ENCODE peak calls at places on chromosomes 13 and 19, in four cellular contexts. O, I, T and Y are unnamed samples.

GRCh38 chr19:5827891-5828660 is 11.4 kb downstream of the FUT6 start:
- DNase-seq in I (peak), O (peak), T (peak), Y (peak)

GRCh38 chr13:53064721-53065120 is 36.1 kb downstream of the OLFM4 start:
- DNase-seq in O (no peak), T (no peak), I (no peak), Y (peak)

GRCh38 chr13:28012896-28013295 is 24.4 kb upstream of the URAD start:
- DNase-seq in T (no peak), I (no peak), O (no peak), Y (no peak)

GRCh38 chr13:39876258-39876657 is 220.8 kb downstream of the COG6 start:
- DNase-seq in I (no peak), O (no peak), T (peak), Y (peak)

GRCh38 chr19:35901854-35902661 is at the start of gene HCST:
- DNase-seq in I (no peak), O (no peak), T (peak), Y (peak)

GRCh38 chr19:47315125-47315821 is 5.6 kb downstream of the C5AR1 start:
- DNase-seq in T (peak), I (no peak), O (no peak), Y (no peak)

GRCh38 chr13:41746259-41746658 is 214.7 kb downstream of the VWA8 start:
- DNase-seq in I (no peak), T (peak), O (no peak), Y (no peak)

GRCh38 chr13:48194392-48194754 is 38.6 kb upstream of the ITM2B start:
- DNase-seq in I (no peak), O (no peak), T (no peak), Y (no peak)

GRCh38 chr13:91123456-91124127 is 223.9 kb upstream of the MIR17HG start:
- DNase-seq in I (no peak), O (no peak), T (peak), Y (no peak)

GRCh38 chr19:16274466-16274865 is 50.2 kb upstream of the KLF2 start:
- DNase-seq in O (no peak), I (no peak), T (peak), Y (no peak)